ENCODE peak calls at places on chromosomes 4 and X, in five cellular contexts. C, U, Q, S and I are unnamed samples.

GRCh38 chrX:63932907-63933306 is 147.9 kb upstream of the ARHGEF9 start:
- DNase-seq in S (no peak), U (no peak), C (no peak), Q (no peak), I (no peak)

GRCh38 chrX:67574696-67575095 is 30.9 kb downstream of the AR start:
- DNase-seq in Q (no peak), C (no peak), S (no peak), U (no peak), I (peak; percentile 44)

GRCh38 chrX:38220936-38221386 is 290 bp upstream of the SRPX start:
- DNase-seq in C (no peak), Q (no peak), S (no peak), U (no peak), I (no peak)

GRCh38 chrX:17412692-17413091 is 37.7 kb downstream of the NHS start:
- DNase-seq in Q (no peak), S (peak; percentile 69), C (no peak), U (no peak), I (no peak)

GRCh38 chrX:131985526-131986049 is 37.5 kb upstream of the STK26 start:
- DNase-seq in S (no peak), U (peak; percentile 62), Q (peak; percentile 36), C (no peak), I (no peak)

GRCh38 chrX:9988762-9989161 is 21.6 kb downstream of the CLDN34 start:
- DNase-seq in C (no peak), U (no peak), Q (no peak), S (no peak), I (no peak)

GRCh38 chr4:46196086-46196485 is 72.2 kb upstream of the GABRG1 start:
- DNase-seq in S (no peak), Q (peak; percentile 56), C (no peak), U (no peak), I (no peak)

GRCh38 chr4:134382478-134383227 is 181.1 kb upstream of the PABPC4L start:
- DNase-seq in Q (no peak), C (no peak), U (no peak), S (no peak), I (no peak)

GRCh38 chr4:22969314-22969896 is 276.7 kb downstream of the GBA3 start:
- DNase-seq in C (no peak), S (no peak), U (no peak), Q (peak; percentile 3), I (no peak)

GRCh38 chr4:27082786-27083185 is 222.1 kb downstream of the STIM2 start:
- DNase-seq in S (no peak), Q (no peak), C (no peak), U (no peak), I (no peak)

GRCh38 chrX:154019633-154020499 is at the start of gene IRAK1:
- DNase-seq in Q (peak; percentile 46), U (peak; percentile 86), C (no peak), S (no peak), I (no peak)

GRCh38 chr4:143389543-143390195 is 53.0 kb downstream of the GAB1 start:
- DNase-seq in C (no peak), S (no peak), Q (no peak), U (no peak), I (no peak)

GRCh38 chrX:2584216-2584615 is 83.4 kb upstream of the DHRSX start:
- DNase-seq in C (no peak), U (no peak), Q (peak; percentile 58), S (no peak), I (no peak)

GRCh38 chr4:123244233-123244632 is 152.4 kb upstream of the SPRY1 start:
- DNase-seq in U (no peak), Q (no peak), S (no peak), C (no peak), I (no peak)

GRCh38 chrX:10832103-10832502 is 211.7 kb upstream of the MID1 start:
- DNase-seq in U (no peak), C (no peak), S (no peak), Q (no peak), I (no peak)

GRCh38 chr4:63620271-63620670 is 789.0 kb downstream of the TECRL start:
- DNase-seq in Q (no peak), C (no peak), U (no peak), S (no peak), I (no peak)

GRCh38 chr4:121071640-121072037 is 696 bp downstream of the NDNF start:
- DNase-seq in S (no peak), C (no peak), U (no peak), Q (no peak), I (no peak)

GRCh38 chr4:121070696-121071639 is 1.4 kb downstream of the NDNF start:
- DNase-seq in S (no peak), U (no peak), Q (peak; percentile 80), C (no peak), I (no peak)

GRCh38 chr4:121073672-121074386 is 1.5 kb upstream of the NDNF start:
- DNase-seq in S (no peak), U (no peak), Q (peak; percentile 51), C (no peak), I (no peak)

GRCh38 chr4:121072080-121072835 is at the start of gene NDNF:
- DNase-seq in S (no peak), U (no peak), C (no peak), Q (peak; percentile 61), I (no peak)

DNA sequence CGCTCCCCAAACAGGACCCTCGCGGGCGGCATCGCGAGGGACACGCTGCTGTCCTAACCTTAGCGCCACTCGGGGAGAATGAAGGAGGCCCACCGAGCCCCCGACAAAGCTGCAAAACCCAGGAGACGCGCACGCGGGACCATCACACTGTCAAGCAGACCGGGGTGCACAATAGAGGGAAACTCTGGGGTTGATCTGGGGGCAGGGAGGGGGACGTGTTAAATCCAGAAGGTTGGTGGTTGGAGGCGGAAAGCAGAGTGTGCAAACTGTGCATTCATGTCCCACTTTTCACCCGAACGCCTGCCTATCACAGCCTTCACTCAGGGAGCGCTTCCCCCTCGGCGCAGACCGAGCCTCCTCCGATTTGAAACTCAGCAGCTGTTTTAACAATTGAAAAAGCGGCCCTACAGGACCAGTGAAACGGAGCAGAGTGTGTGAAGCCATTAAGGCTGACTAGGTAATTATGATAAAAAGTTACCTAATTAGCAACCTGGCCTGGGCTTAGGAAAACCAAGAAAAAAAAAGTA is 564 bp upstream of the NDNF start:
- DNase-seq in S (no peak), U (no peak), C (no peak), Q (peak; percentile 41), I (no peak)
- TF ChIP-seq EZH2 in S (no peak), U (no peak), C (no peak), Q (peak; percentile 59), I (no peak)

DNA sequence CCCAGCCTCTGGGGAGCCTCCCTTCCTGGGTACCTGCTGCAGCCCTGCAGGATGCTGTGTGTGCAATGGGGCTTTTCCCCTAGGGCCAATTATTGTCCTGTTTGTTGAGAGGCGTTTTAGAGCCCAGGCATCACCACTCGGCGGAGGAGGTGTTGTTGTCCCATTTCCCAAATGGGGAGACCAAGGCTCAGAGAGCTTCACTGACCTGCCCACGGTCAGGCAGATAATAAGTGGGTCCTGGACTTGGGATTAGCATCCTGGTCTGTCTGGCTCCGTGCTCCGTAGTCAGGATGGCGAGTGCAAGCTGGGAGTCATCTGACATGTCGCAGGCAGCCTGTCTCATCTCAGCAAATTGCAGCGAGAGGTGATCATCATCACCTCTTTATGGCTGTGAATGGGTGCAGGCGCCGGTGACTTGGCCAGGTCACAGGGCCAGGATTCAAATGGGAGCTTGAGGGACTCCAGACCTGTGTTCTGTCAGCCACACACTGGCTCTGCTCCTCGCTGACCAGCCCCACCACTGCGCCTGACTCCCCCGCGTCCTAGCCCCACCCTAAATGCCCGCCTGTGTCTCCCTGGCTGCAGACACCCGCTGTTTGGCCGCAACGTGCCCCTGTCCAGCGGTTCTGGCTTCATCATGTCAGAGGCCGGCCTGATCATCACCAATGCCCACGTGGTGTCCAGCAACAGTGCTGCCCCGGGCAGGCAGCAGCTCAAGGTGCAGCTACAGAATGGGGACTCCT is 16.6 kb downstream of the HTRA3 start:
- DNase-seq in S (no peak), U (no peak), Q (no peak), C (no peak), I (no peak)
- TF ChIP-seq POLR2AphosphoS5 in S (no peak), U (no peak), Q (no peak), C (no peak), I (no peak)

GRCh38 chr4:87865288-87865687 is 32.5 kb downstream of the MEPE start:
- DNase-seq in S (no peak), Q (peak; percentile 2), C (no peak), U (no peak), I (no peak)
- H3K4me3 ChIP-seq in S (no peak overlapping the region), Q (peak overlapping the region; percentile 6), C (no peak overlapping the region), U (no peak overlapping the region), I (no peak overlapping the region)

DNA sequence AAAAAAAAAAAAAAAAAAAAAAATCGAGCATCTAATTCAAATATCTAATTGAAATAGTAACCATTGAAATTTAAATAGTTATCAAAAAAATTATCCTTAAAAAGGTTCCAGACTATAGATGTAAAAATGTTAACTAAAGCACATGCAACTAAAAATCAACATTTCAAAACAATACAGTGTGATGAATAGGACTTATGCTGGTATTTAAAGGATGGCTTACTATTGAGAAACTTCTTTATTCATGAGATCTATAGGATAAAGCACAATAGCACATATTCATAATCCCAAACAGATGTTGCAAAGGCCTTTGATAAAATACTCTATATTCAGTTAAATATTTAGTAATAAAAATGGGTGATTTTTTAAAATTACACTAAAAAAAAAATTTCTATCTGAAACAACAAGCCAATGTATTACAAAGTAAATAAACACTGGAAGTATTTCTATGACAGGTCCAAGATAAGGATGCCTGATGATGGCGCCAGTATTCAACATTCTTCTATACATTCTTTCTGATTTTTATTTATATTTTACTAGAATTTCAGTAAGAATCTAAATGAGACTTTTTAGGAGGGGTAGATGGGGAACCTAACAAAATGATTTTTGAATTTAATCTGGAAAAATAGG is 26.3 kb downstream of the DCLK2 start:
- DNase-seq in Q (no peak), U (no peak), C (no peak), S (no peak), I (no peak)
- TF ChIP-seq EZH2 in Q (no peak), U (no peak), C (no peak), S (no peak), I (no peak)

GRCh38 chrX:13087322-13088154 is 43.1 kb upstream of the FAM9C start:
- DNase-seq in S (no peak), Q (no peak), C (no peak), U (no peak), I (no peak)

GRCh38 chrX:13088155-13088485 is 43.7 kb upstream of the FAM9C start:
- DNase-seq in C (no peak), U (no peak), Q (no peak), S (no peak), I (no peak)

GRCh38 chrX:13084611-13085010 is 40.2 kb upstream of the FAM9C start:
- DNase-seq in C (no peak), U (no peak), Q (no peak), S (no peak), I (no peak)

GRCh38 chrX:13086076-13086475 is 41.7 kb upstream of the FAM9C start:
- DNase-seq in C (no peak), S (no peak), Q (no peak), U (no peak), I (no peak)

GRCh38 chrX:13085533-13085932 is 41.1 kb upstream of the FAM9C start:
- DNase-seq in Q (no peak), S (no peak), U (no peak), C (no peak), I (no peak)
- TF ChIP-seq POLR2AphosphoS5 in Q (no peak), S (no peak), U (no peak), C (no peak), I (no peak)

DNA sequence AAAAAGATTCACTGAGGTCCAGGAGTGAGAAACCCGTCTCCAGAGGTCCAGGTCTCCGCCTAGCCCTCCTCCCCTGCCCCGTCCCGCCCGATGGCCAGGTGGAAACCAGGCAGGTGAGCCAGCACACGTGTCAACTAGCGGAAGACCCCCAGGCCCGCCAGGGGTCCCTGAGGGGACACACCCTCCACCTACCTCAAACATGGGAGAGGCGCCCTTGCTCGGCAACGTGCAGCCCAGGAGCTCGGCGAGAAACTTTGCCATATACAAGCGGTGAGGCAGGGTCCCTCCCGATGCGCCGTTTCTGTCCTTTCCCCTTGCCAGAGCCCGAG is 330.0 kb downstream of the HNRNPD start:
- DNase-seq in C (no peak), Q (no peak), S (no peak), U (no peak), I (no peak)
- H3K4me3 ChIP-seq in C (peak overlapping the region; percentile 57), Q (peak overlapping the region; percentile 82), S (no peak overlapping the region), U (no peak overlapping the region), I (peak overlapping the region; percentile 82)